ENCODE peak calls at places on chromosomes 7 and 10, in ten cellular contexts. S, L, E, T, W, G, Q, X, Y and Z are unnamed samples.

GRCh38 chr10:25689346-25690095 is 244.5 kb upstream of the MYO3A start:
- DNase-seq in L (no peak), W (no peak), X (no peak), T (no peak), Y (no peak), G (no peak), E (no peak), Q (no peak), S (no peak), Z (no peak)

GRCh38 chr10:48448796-48449195 is 142.3 kb downstream of the MAPK8 start:
- DNase-seq in Y (no peak), W (no peak), E (no peak), Q (no peak), S (peak; percentile 38), G (no peak), T (no peak), X (no peak), L (peak; percentile 18), Z (peak; percentile 81)

GRCh38 chr7:80552304-80552703 is 40.4 kb upstream of the GNAT3 start:
- DNase-seq in T (no peak), G (no peak), S (no peak), X (no peak), E (no peak), L (no peak), W (no peak), Y (peak; percentile 62), Q (no peak), Z (peak; percentile 76)

GRCh38 chr10:124009616-124010015 is 83.8 kb downstream of the CHST15 start:
- DNase-seq in G (no peak), Q (no peak), S (no peak), L (no peak), T (no peak), X (no peak), W (no peak), E (no peak), Y (no peak), Z (no peak)

GRCh38 chr7:42012786-42013360 is 224.1 kb downstream of the GLI3 start:
- DNase-seq in T (no peak), W (no peak), E (no peak), Y (no peak), X (no peak), S (peak; percentile 72), G (no peak), Q (no peak), L (no peak), Z (no peak)

GRCh38 chr7:86600506-86601290 is 43.0 kb upstream of the GRM3 start:
- DNase-seq in G (no peak), X (no peak), T (no peak), E (no peak), Q (no peak), L (peak; percentile 4), S (no peak), Y (no peak), W (no peak), Z (no peak)

GRCh38 chr10:118776033-118776432 is 21.3 kb upstream of the CACUL1 start:
- DNase-seq in X (no peak), G (no peak), Y (no peak), S (no peak), T (no peak), E (no peak), W (no peak), L (no peak), Q (no peak), Z (no peak)

GRCh38 chr10:109773818-109774440 is 149.4 kb downstream of the XPNPEP1 start:
- DNase-seq in W (no peak), G (no peak), L (peak; percentile 57), E (peak; percentile 46), Y (peak; percentile 1), Q (peak; percentile 8), T (no peak), X (no peak), S (no peak), Z (peak; percentile 47)

GRCh38 chr10:113059001-113059780 is 109.1 kb downstream of the TCF7L2 start:
- DNase-seq in G (no peak), L (peak; percentile 39), T (no peak), X (peak; percentile 28), Y (peak; percentile 47), E (peak; percentile 89), S (peak; percentile 61), W (peak; percentile 55), Q (no peak), Z (no peak)

DNA sequence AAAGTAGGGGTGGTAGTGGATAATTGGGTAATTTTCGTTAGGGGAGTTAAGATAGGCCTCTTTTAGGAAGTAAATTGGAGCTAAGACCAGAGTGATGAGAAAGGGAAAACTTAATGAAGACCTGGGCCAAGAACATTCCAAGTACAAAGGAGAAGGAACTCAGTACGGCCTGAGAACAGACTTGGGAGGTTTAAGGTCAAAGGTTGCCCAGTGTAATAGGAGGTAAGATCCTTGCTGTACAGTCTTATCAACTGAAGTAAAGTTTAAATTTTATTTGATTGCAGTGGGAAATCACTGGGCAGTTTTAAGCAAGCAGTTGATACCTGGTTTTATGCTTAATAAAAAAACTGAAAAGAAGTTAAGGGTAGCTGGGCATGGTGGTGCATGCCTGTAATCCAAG is 76.4 kb downstream of the MPLKIP start:
- DNase-seq in X (no peak), T (no peak), Q (no peak), L (no peak), Y (no peak), E (no peak), W (no peak), S (no peak), G (no peak), Z (no peak)
- TF ChIP-seq CTCF in X (no peak), T (no peak), Q (no peak), L (no peak), Y (no peak), E (no peak), W (no peak), S (no peak), G (no peak), Z (no peak)

GRCh38 chr7:64613653-64614052 is 50.8 kb upstream of the ZNF680 start:
- DNase-seq in X (no peak), W (no peak), E (no peak), L (no peak), T (no peak), G (no peak), S (no peak), Y (no peak), Q (no peak), Z (no peak)

GRCh38 chr7:64614812-64615211 is 51.1 kb upstream of the ZNF107 start:
- DNase-seq in L (no peak), T (no peak), Y (no peak), S (no peak), G (no peak), X (no peak), W (no peak), Q (no peak), E (no peak), Z (no peak)

GRCh38 chr7:64621656-64622055 is 44.3 kb upstream of the ZNF107 start:
- DNase-seq in X (no peak), E (no peak), W (no peak), T (no peak), L (no peak), Y (no peak), S (no peak), Q (no peak), G (no peak), Z (no peak)

GRCh38 chr7:64619705-64620104 is 46.2 kb upstream of the ZNF107 start:
- DNase-seq in L (no peak), S (no peak), E (peak; percentile 3), T (no peak), G (no peak), Y (no peak), X (no peak), Q (no peak), W (no peak), Z (no peak)

DNA sequence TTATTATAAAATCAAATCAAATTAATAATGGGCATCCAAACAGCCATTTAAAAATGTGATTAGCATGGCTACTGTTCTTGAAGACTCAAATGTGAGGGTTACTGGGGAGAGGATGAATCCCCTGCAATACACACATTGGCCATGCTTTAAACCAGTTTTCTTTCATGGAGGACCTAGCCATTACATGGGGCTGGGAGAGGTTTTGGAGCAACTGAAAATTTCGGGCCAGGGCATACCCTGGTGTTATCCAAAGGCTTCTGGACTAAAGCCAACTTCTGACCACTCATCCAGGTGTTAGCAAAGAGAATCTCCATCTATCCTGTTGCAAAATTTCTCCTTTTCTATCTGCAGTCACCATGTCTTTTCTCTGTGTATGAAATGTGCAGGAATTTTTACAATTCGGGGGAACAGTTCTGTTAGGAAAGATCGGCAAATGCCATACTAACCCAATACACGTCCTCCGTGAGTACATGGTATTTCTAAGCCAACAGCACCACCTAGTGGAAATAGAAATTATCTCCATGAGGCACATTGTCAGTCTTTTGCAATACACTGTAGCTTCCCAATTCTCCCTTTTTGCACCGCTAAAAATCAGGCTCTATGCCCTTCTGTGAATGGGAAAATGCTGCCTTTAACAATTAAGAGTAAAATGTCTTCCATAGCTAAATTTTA is 47.0 kb upstream of the ZNF107 start:
- DNase-seq in T (peak; percentile 8), W (no peak), X (no peak), G (no peak), E (peak; percentile 73), S (peak; percentile 34), Q (peak; percentile 17), Y (peak; percentile 29), L (no peak), Z (peak; percentile 50)
- TF ChIP-seq CTCF in T (peak; percentile 43), W (peak; percentile 59), X (peak; percentile 77), G (peak; percentile 19), E (peak; percentile 37), S (peak; percentile 40), Q (no peak), Y (peak; percentile 39), L (no peak), Z (peak; percentile 88)

GRCh38 chr7:32244806-32245345 is 174.7 kb upstream of the PDE1C start:
- DNase-seq in Y (no peak), S (no peak), W (no peak), Q (no peak), G (no peak), X (no peak), L (no peak), T (no peak), E (no peak), Z (no peak)
- TF ChIP-seq CTCF in Y (no peak), S (no peak), W (no peak), Q (no peak), G (no peak), X (no peak), L (no peak), T (no peak), E (no peak), Z (no peak)

GRCh38 chr7:155796381-155797261 is 15.6 kb downstream of the SHH start:
- DNase-seq in S (no peak), Q (peak; percentile 64), X (peak; percentile 57), E (peak; percentile 50), L (peak; percentile 68), W (peak; percentile 45), G (no peak), Y (no peak), T (no peak), Z (no peak)
- TF ChIP-seq CTCF in S (peak; percentile 40), Q (peak; percentile 94), X (peak; percentile 91), E (peak; percentile 68), L (peak; percentile 91), W (peak; percentile 72), G (peak; percentile 98), Y (peak; percentile 74), T (peak; percentile 83), Z (peak; percentile 95)

DNA sequence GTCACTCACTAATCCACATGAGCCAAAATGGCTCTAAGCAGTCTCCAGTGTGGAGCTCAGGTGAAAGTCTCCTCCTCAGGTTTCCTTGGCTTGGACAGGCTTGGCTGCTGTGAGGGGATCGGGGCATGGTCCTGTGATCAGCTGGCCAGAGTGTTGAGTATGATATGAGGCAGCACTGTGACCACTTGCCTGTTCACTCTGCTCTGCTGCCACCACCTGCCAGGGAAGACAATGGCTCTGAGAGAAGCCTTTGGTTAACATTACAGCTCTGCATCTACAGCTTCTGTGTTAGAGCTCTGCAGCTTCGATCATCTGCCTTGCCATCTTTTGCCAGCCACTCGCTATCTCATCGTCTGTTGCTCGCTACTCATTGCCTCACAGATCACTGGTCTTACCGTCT is 20.1 kb upstream of the PTN start:
- DNase-seq in E (no peak), G (no peak), L (no peak), Q (no peak), Y (no peak), X (no peak), T (no peak), W (no peak), S (no peak), Z (no peak)
- TF ChIP-seq CTCF in E (no peak), G (no peak), L (no peak), Q (no peak), Y (no peak), X (no peak), T (no peak), W (no peak), S (no peak), Z (no peak)